ENCODE peak calls at places on chromosome 3, in four cellular contexts. D is HepG2, O is A549, A is H1. R is an unnamed sample.

GRCh38 chr3:40939113-40940070 is 259.9 kb upstream of the CTNNB1 start:
- DNase-seq in D (no peak), O (no peak), A (no peak), R (no peak)

GRCh38 chr3:104873331-104873730 is 493.4 kb upstream of the ALCAM start:
- DNase-seq in D (no peak), O (no peak), A (no peak), R (no peak)

GRCh38 chr3:120498947-120499346 is 48.2 kb upstream of the FSTL1 start:
- DNase-seq in D (no peak), O (no peak), A (no peak), R (no peak)

GRCh38 chr3:76997733-76998132 is 42.2 kb upstream of the ROBO2 start:
- DNase-seq in D (no peak), O (no peak), A (no peak), R (no peak)

GRCh38 chr3:11381563-11381962 is 109.4 kb downstream of the ATG7 start:
- DNase-seq in D (no peak), O (no peak), A (no peak), R (no peak)

GRCh38 chr3:46029953-46030543 is 2.8 kb upstream of the XCR1 start:
- DNase-seq in D (no peak), O (no peak), A (no peak), R (no peak)

GRCh38 chr3:47892284-47892683 is 89.3 kb downstream of the DHX30 start:
- DNase-seq in D (no peak), O (no peak), A (no peak), R (no peak)

GRCh38 chr3:124923833-124924232 is 10.7 kb downstream of the MUC13 start:
- DNase-seq in D (no peak), O (no peak), A (no peak), R (peak; percentile 14)

GRCh38 chr3:108090066-108090700 is 648 bp downstream of the CD47 start:
- DNase-seq in D (no peak), O (no peak), A (no peak), R (no peak)

GRCh38 chr3:148280623-148281242 is 417.0 kb upstream of the AGTR1 start:
- DNase-seq in D (no peak), O (no peak), A (no peak), R (peak; percentile 2)

GRCh38 chr3:110664148-110664547 is 407.5 kb upstream of the NECTIN3 start:
- DNase-seq in D (no peak), O (no peak), A (no peak), R (no peak)

GRCh38 chr3:148389916-148390315 is 307.8 kb upstream of the AGTR1 start:
- DNase-seq in D (no peak), O (no peak), A (no peak), R (no peak)

GRCh38 chr3:126351086-126351770 is 6.0 kb downstream of the KLF15 start:
- DNase-seq in D (no peak), O (no peak), A (no peak), R (no peak)

GRCh38 chr3:125004196-125004595 is 51.6 kb downstream of the HEG1 start:
- DNase-seq in D (no peak), O (no peak), A (no peak), R (no peak)

GRCh38 chr3:179068779-179069530 is 2.7 kb downstream of the ZMAT3 start:
- DNase-seq in D (no peak), O (peak; percentile 30), A (no peak), R (peak; percentile 26)

GRCh38 chr3:114213669-114214541 is 23.5 kb downstream of the ZNF80 start:
- DNase-seq in D (no peak), O (no peak), A (peak; percentile 9), R (no peak)

GRCh38 chr3:66428733-66429132 is 72.1 kb downstream of the LRIG1 start:
- DNase-seq in D (no peak), O (peak; percentile 32), A (no peak), R (no peak)

GRCh38 chr3:8482960-8483665 is 18.5 kb upstream of the LMCD1 start:
- DNase-seq in D (peak; percentile 75), O (no peak), A (no peak), R (no peak)

GRCh38 chr3:30774062-30774461 is 120.4 kb downstream of the GADL1 start:
- DNase-seq in D (no peak), O (no peak), A (no peak), R (no peak)

GRCh38 chr3:177126015-177126773 is 71.1 kb downstream of the TBL1XR1 start:
- DNase-seq in D (no peak), O (no peak), A (no peak), R (no peak)

GRCh38 chr3:175094344-175094743 is 235.2 kb downstream of the NAALADL2 start:
- DNase-seq in D (no peak), O (no peak), A (no peak), R (no peak)

GRCh38 chr3:38090453-38090852 is 46.5 kb downstream of the ACAA1 start:
- DNase-seq in D (no peak), O (no peak), A (no peak), R (no peak)

GRCh38 chr3:184500344-184500923 is 61.2 kb upstream of the EPHB3 start:
- DNase-seq in D (no peak), O (no peak), A (no peak), R (no peak)

GRCh38 chr3:131386429-131386926 is 4.9 kb downstream of the NUDT16 start:
- DNase-seq in D (no peak), O (no peak), A (no peak), R (no peak)

DNA sequence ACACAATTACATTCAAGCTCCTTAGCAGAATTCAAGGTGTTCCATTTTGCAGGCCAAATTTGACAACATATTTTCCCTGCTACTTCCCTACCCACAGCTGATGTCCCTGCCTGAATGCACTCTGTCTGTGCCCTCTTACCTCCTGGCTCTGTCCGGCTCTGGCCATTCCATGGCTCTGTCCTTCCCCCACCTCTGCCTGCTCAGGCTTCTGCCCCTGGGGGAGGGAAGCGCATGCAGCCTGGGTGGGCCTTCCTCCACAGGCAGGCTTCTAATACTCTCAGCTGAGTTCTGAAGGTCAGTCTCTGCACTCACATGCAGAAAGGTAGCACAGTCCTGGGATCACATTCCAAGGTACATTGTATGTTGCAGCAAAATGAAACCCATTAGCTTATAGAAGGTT is 113.6 kb upstream of the CACNA2D3 start:
- DNase-seq in D (no peak), O (no peak), A (no peak), R (no peak)
- TF ChIP-seq MAFK in D (no peak), O (no peak), A (no peak), R (no peak)

DNA sequence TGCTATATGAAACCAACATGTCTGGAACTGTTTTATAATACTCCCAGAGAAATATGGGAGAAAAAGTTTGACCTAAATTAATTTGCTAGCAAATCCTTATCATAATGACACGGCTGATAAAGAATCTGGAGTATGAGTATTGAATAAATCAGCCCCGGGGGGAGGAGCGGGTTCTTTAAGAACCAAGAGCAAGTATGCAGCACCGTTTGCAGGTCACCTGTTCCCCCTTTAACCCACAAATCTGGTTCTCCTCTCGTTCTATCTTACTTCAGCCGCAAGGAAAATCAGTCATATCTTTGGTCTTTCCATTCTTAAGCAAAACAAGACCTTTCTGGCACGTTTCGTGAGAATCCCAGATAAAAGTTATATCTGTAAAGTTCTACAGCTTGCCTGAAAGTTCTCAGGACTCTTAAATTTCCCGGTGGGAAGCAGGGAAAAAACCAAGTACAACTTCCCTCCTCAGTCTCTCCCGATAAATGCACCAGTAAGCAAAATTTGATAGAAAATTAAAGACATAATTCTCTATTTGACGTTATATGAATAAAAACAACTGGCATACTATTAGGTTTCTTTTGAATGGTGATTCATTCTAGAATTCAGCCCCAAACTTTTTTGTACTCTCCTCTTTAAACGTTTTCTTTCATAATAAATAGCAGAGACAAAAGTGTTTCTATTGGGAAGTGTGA is 348.6 kb downstream of the ZBBX start:
- DNase-seq in D (no peak), O (no peak), A (no peak), R (no peak)
- TF ChIP-seq HDAC2 in D (no peak), O (no peak), A (no peak), R (no peak)

DNA sequence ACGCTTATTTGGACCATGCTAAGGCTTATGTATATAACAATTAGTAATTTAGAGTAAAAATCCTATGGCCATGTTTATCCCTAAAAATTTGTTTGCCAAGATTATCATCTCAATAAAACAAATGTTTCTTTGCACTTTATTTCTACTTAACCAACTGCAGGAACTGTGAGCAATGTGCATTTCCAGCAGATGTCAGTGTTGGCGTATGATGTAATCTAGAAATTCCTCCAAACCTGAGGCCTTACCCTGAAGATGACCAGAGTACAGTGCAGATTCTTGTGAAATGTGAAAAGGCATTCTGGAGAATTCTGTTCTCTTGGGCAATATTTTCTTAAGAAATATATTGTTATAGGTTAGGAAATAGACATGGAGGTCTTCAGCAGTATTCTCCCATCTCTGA is 205.9 kb downstream of the MBNL1 start:
- DNase-seq in D (peak; percentile 29), O (peak; percentile 16), A (no peak), R (peak; percentile 37)
- TF ChIP-seq MAFK in D (no peak), O (no peak), A (no peak), R (no peak)

DNA sequence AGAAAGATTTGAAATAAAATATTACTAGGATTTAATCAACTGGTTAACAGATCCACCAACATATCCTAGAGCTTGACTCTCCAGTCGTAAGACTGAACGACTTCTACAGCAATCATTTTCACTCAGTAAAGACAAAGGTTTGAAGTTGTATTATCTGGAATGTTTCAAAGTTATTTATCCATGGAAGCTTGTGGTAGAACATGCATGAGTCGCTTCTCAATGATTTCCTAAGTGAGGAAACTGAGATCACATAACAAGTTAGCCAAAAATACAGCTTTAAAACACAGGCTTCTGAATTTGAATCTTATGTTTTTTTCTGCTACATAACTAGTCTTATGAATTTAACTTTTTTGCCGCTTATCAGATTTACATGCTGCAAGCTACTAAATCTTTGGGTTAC is 241.8 kb downstream of the FOXP1 start:
- DNase-seq in D (no peak), O (no peak), A (no peak), R (no peak)
- TF ChIP-seq HDAC2 in D (no peak), O (no peak), A (no peak), R (no peak)

R was measured in K562.